ENCODE peak calls at places on chromosomes 4 and X, in nine cellular contexts. One of them, this sample, is unnamed. For H3K9me3, the result is how much of the 10 kb centered on the place peaks cover.

GRCh38 chr4:8853249-8853648 is 18.4 kb downstream of the HMX1 start:
- DNase-seq in MG63: no peak
- DNase-seq in HepG2: no peak
- DNase-seq in WERI-Rb-1: no peak
- DNase-seq in upper lobe of right lung: no peak
- DNase-seq in right cardiac atrium: no peak
- DNase-seq in sigmoid colon: no peak
- DNase-seq in aorta: no peak
- DNase-seq in right lobe of liver: no peak
- DNase-seq in this sample: no peak

GRCh38 chr4:929096-929765 is 2.9 kb downstream of the GAK start:
- DNase-seq in MG63: no peak
- DNase-seq in HepG2: no peak
- DNase-seq in WERI-Rb-1: no peak
- DNase-seq in upper lobe of right lung: peak
- DNase-seq in right cardiac atrium: no peak
- DNase-seq in sigmoid colon: no peak
- DNase-seq in aorta: peak
- DNase-seq in right lobe of liver: no peak
- DNase-seq in this sample: no peak

GRCh38 chr4:153028535-153028934 is 92.4 kb downstream of the FHDC1 start:
- DNase-seq in MG63: no peak
- DNase-seq in HepG2: no peak
- DNase-seq in WERI-Rb-1: no peak
- DNase-seq in upper lobe of right lung: no peak
- DNase-seq in right cardiac atrium: no peak
- DNase-seq in sigmoid colon: no peak
- DNase-seq in aorta: no peak
- DNase-seq in right lobe of liver: no peak
- DNase-seq in this sample: no peak

GRCh38 chrX:39850630-39851152 is 247.1 kb downstream of the BCOR start:
- DNase-seq in MG63: no peak
- DNase-seq in HepG2: no peak
- DNase-seq in WERI-Rb-1: peak
- DNase-seq in upper lobe of right lung: no peak
- DNase-seq in right cardiac atrium: no peak
- DNase-seq in sigmoid colon: no peak
- DNase-seq in aorta: no peak
- DNase-seq in right lobe of liver: no peak
- DNase-seq in this sample: no peak

GRCh38 chrX:134000260-134001245 is 15.2 kb upstream of the GPC3 start:
- DNase-seq in MG63: no peak
- DNase-seq in HepG2: no peak
- DNase-seq in WERI-Rb-1: no peak
- DNase-seq in upper lobe of right lung: no peak
- DNase-seq in right cardiac atrium: no peak
- DNase-seq in sigmoid colon: no peak
- DNase-seq in aorta: no peak
- DNase-seq in right lobe of liver: no peak
- DNase-seq in this sample: no peak

GRCh38 chrX:41737065-41737464 is 13.1 kb downstream of the GPR82 start:
- DNase-seq in MG63: no peak
- DNase-seq in HepG2: no peak
- DNase-seq in WERI-Rb-1: no peak
- DNase-seq in upper lobe of right lung: no peak
- DNase-seq in right cardiac atrium: no peak
- DNase-seq in sigmoid colon: no peak
- DNase-seq in aorta: no peak
- DNase-seq in right lobe of liver: no peak
- DNase-seq in this sample: no peak

GRCh38 chr4:177107288-177107901 is 202.3 kb upstream of the NEIL3 start:
- DNase-seq in MG63: peak
- DNase-seq in HepG2: no peak
- DNase-seq in WERI-Rb-1: no peak
- DNase-seq in upper lobe of right lung: no peak
- DNase-seq in right cardiac atrium: no peak
- DNase-seq in sigmoid colon: no peak
- DNase-seq in aorta: no peak
- DNase-seq in right lobe of liver: no peak
- DNase-seq in this sample: no peak

GRCh38 chrX:15930585-15930984 is 76.0 kb upstream of the AP1S2 start:
- DNase-seq in MG63: no peak
- DNase-seq in HepG2: no peak
- DNase-seq in WERI-Rb-1: no peak
- DNase-seq in upper lobe of right lung: no peak
- DNase-seq in right cardiac atrium: no peak
- DNase-seq in sigmoid colon: no peak
- DNase-seq in aorta: no peak
- DNase-seq in right lobe of liver: no peak
- DNase-seq in this sample: no peak

GRCh38 chr4:114163051-114163450 is 183.6 kb upstream of the ARSJ start:
- DNase-seq in MG63: no peak
- DNase-seq in HepG2: no peak
- DNase-seq in WERI-Rb-1: no peak
- DNase-seq in upper lobe of right lung: no peak
- DNase-seq in right cardiac atrium: no peak
- DNase-seq in sigmoid colon: no peak
- DNase-seq in aorta: no peak
- DNase-seq in right lobe of liver: no peak
- DNase-seq in this sample: no peak

GRCh38 chr4:36244257-36245084 is at the start of gene ARAP2:
- DNase-seq in MG63: peak
- DNase-seq in HepG2: no peak
- DNase-seq in WERI-Rb-1: peak
- DNase-seq in upper lobe of right lung: peak
- DNase-seq in right cardiac atrium: peak
- DNase-seq in sigmoid colon: peak
- DNase-seq in aorta: peak
- DNase-seq in right lobe of liver: peak
- DNase-seq in this sample: peak

GRCh38 chr4:26454961-26455360 is 35.3 kb downstream of the CCKAR start:
- DNase-seq in MG63: no peak
- DNase-seq in HepG2: no peak
- DNase-seq in WERI-Rb-1: no peak
- DNase-seq in upper lobe of right lung: no peak
- DNase-seq in right cardiac atrium: no peak
- DNase-seq in sigmoid colon: no peak
- DNase-seq in aorta: no peak
- DNase-seq in right lobe of liver: no peak
- DNase-seq in this sample: no peak

GRCh38 chr4:23268072-23268771 is 575.5 kb downstream of the GBA3 start:
- DNase-seq in MG63: no peak
- DNase-seq in HepG2: no peak
- DNase-seq in WERI-Rb-1: no peak
- DNase-seq in upper lobe of right lung: no peak
- DNase-seq in right cardiac atrium: no peak
- DNase-seq in sigmoid colon: no peak
- DNase-seq in aorta: no peak
- DNase-seq in right lobe of liver: no peak
- DNase-seq in this sample: no peak

GRCh38 chr4:70718811-70719604 is 2.8 kb upstream of the RUFY3 start:
- DNase-seq in MG63: no peak
- DNase-seq in HepG2: no peak
- DNase-seq in WERI-Rb-1: no peak
- DNase-seq in upper lobe of right lung: no peak
- DNase-seq in right cardiac atrium: no peak
- DNase-seq in sigmoid colon: no peak
- DNase-seq in aorta: no peak
- DNase-seq in right lobe of liver: no peak
- DNase-seq in this sample: no peak

GRCh38 chr4:169823685-169824084 is 65.9 kb upstream of the HPF1 start:
- DNase-seq in MG63: no peak
- DNase-seq in HepG2: peak
- DNase-seq in WERI-Rb-1: no peak
- DNase-seq in upper lobe of right lung: no peak
- DNase-seq in right cardiac atrium: no peak
- DNase-seq in sigmoid colon: no peak
- DNase-seq in aorta: no peak
- DNase-seq in right lobe of liver: peak
- DNase-seq in this sample: no peak

GRCh38 chr4:23323436-23323835 is 566.4 kb downstream of the PPARGC1A start:
- DNase-seq in MG63: no peak
- DNase-seq in HepG2: no peak
- DNase-seq in WERI-Rb-1: no peak
- DNase-seq in upper lobe of right lung: no peak
- DNase-seq in right cardiac atrium: no peak
- DNase-seq in sigmoid colon: no peak
- DNase-seq in aorta: no peak
- DNase-seq in right lobe of liver: no peak
- DNase-seq in this sample: no peak

GRCh38 chr4:26878729-26879415 is 18.2 kb downstream of the STIM2 start:
- DNase-seq in MG63: no peak
- DNase-seq in HepG2: no peak
- DNase-seq in WERI-Rb-1: no peak
- DNase-seq in upper lobe of right lung: no peak
- DNase-seq in right cardiac atrium: no peak
- DNase-seq in sigmoid colon: no peak
- DNase-seq in aorta: no peak
- DNase-seq in right lobe of liver: no peak
- DNase-seq in this sample: no peak

GRCh38 chr4:150139297-150139696 is 61.1 kb downstream of the DCLK2 start:
- DNase-seq in MG63: no peak
- DNase-seq in HepG2: no peak
- DNase-seq in WERI-Rb-1: no peak
- DNase-seq in upper lobe of right lung: no peak
- DNase-seq in right cardiac atrium: no peak
- DNase-seq in sigmoid colon: no peak
- DNase-seq in aorta: no peak
- DNase-seq in right lobe of liver: no peak
- DNase-seq in this sample: no peak

GRCh38 chr4:67048530-67048929 is 496.8 kb downstream of the CENPC start:
- DNase-seq in MG63: no peak
- DNase-seq in HepG2: no peak
- DNase-seq in WERI-Rb-1: no peak
- DNase-seq in upper lobe of right lung: no peak
- DNase-seq in right cardiac atrium: no peak
- DNase-seq in sigmoid colon: no peak
- DNase-seq in aorta: no peak
- DNase-seq in right lobe of liver: no peak
- DNase-seq in this sample: no peak

GRCh38 chr4:100372432-100372831 is 145.4 kb downstream of the EMCN start:
- DNase-seq in MG63: peak
- DNase-seq in HepG2: peak
- DNase-seq in WERI-Rb-1: peak
- DNase-seq in upper lobe of right lung: no peak
- DNase-seq in right cardiac atrium: no peak
- DNase-seq in sigmoid colon: no peak
- DNase-seq in aorta: no peak
- DNase-seq in right lobe of liver: no peak
- DNase-seq in this sample: no peak

DNA sequence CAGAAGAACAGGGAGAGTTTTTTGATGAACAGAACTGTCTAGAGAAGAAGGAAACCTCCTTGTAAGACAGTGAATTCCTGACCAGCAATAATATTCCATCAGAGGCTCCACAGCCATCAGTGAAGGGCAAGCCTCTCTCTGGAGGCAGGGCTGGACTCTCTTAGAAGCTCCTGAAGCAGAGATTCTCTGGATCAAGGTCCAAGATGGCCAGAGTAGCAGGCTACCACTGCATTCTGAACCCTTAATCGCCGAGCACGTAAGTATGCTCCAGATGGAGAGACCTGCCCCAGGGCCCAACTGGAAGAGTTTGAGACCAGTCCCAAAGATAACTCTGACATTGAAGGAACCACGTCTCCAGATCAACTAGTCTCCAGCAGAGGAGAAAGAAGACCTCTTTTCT is 16.4 kb downstream of the GABRE start:
- DNase-seq in MG63: no peak
- DNase-seq in HepG2: no peak
- DNase-seq in WERI-Rb-1: no peak
- DNase-seq in upper lobe of right lung: no peak
- DNase-seq in right cardiac atrium: no peak
- DNase-seq in sigmoid colon: no peak
- DNase-seq in aorta: no peak
- DNase-seq in right lobe of liver: no peak
- DNase-seq in this sample: no peak
- H3K9me3 ChIP-seq in MG63: under half
- H3K9me3 ChIP-seq in HepG2: under half
- H3K9me3 ChIP-seq in WERI-Rb-1: under half
- H3K9me3 ChIP-seq in upper lobe of right lung: under half
- H3K9me3 ChIP-seq in right cardiac atrium: under half
- H3K9me3 ChIP-seq in sigmoid colon: under half
- H3K9me3 ChIP-seq in aorta: under half
- H3K9me3 ChIP-seq in right lobe of liver: under half
- H3K9me3 ChIP-seq in this sample: under half

GRCh38 chr4:24967346-24967745 is 54.5 kb upstream of the CCDC149 start:
- DNase-seq in MG63: no peak
- DNase-seq in HepG2: no peak
- DNase-seq in WERI-Rb-1: no peak
- DNase-seq in upper lobe of right lung: no peak
- DNase-seq in right cardiac atrium: no peak
- DNase-seq in sigmoid colon: no peak
- DNase-seq in aorta: no peak
- DNase-seq in right lobe of liver: no peak
- DNase-seq in this sample: no peak
- H3K9me3 ChIP-seq in MG63: under half
- H3K9me3 ChIP-seq in HepG2: under half
- H3K9me3 ChIP-seq in WERI-Rb-1: under half
- H3K9me3 ChIP-seq in upper lobe of right lung: under half
- H3K9me3 ChIP-seq in right cardiac atrium: under half
- H3K9me3 ChIP-seq in sigmoid colon: under half
- H3K9me3 ChIP-seq in aorta: under half
- H3K9me3 ChIP-seq in right lobe of liver: under half
- H3K9me3 ChIP-seq in this sample: under half

DNA sequence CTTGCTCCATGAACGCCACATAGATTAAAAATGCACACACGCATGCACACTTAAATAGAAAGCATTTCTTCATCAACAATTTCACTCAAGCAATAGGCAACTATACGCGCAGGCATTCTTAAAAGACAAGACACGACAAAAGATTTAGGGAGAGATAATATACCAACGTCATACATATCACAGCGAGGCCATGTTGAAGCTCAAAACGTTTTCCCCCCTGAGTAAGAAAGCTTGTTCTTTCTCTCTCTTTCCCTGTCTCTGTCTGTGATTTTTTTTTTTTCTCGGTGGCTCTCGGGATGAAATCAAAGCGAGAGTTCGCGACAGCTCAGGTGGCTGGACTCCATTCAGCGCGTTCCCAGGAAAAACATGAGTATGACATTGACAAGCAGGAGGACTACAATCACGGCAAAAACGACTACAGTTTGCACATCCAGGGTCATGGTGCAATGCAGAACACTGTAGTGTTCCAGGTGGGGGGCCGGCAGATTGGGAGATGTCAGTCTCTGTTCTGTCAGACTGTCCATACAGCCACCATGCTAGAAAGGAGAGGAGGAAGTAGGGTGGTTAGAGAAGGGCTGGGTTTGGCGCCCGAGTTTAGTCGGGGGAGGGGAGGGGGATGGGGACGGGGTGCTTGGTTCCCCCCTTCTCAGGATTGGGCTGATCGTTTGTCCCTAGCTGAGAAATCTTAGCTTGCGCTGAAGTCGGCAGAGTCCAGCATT is 30.7 kb downstream of the ARHGEF9 start:
- DNase-seq in MG63: no peak
- DNase-seq in HepG2: no peak
- DNase-seq in WERI-Rb-1: no peak
- DNase-seq in upper lobe of right lung: no peak
- DNase-seq in right cardiac atrium: no peak
- DNase-seq in sigmoid colon: no peak
- DNase-seq in aorta: no peak
- DNase-seq in right lobe of liver: peak
- DNase-seq in this sample: no peak
- H3K9me3 ChIP-seq in MG63: under half
- H3K9me3 ChIP-seq in HepG2: under half
- H3K9me3 ChIP-seq in WERI-Rb-1: under half
- H3K9me3 ChIP-seq in upper lobe of right lung: under half
- H3K9me3 ChIP-seq in right cardiac atrium: under half
- H3K9me3 ChIP-seq in sigmoid colon: under half
- H3K9me3 ChIP-seq in aorta: under half
- H3K9me3 ChIP-seq in right lobe of liver: under half
- H3K9me3 ChIP-seq in this sample: under half

GRCh38 chrX:146173742-146174141 is 356.1 kb downstream of the SLITRK2 start:
- DNase-seq in MG63: no peak
- DNase-seq in HepG2: no peak
- DNase-seq in WERI-Rb-1: no peak
- DNase-seq in upper lobe of right lung: no peak
- DNase-seq in right cardiac atrium: no peak
- DNase-seq in sigmoid colon: no peak
- DNase-seq in aorta: no peak
- DNase-seq in right lobe of liver: no peak
- DNase-seq in this sample: no peak
- H3K9me3 ChIP-seq in MG63: under half
- H3K9me3 ChIP-seq in HepG2: under half
- H3K9me3 ChIP-seq in WERI-Rb-1: under half
- H3K9me3 ChIP-seq in upper lobe of right lung: under half
- H3K9me3 ChIP-seq in right cardiac atrium: under half
- H3K9me3 ChIP-seq in sigmoid colon: under half
- H3K9me3 ChIP-seq in aorta: under half
- H3K9me3 ChIP-seq in right lobe of liver: under half
- H3K9me3 ChIP-seq in this sample: under half